ENCODE peak calls at places on chromosomes 16 and 17, in four cellular contexts. One of them, this sample, is unnamed.

GRCh38 chr17:82242698-82242976 is 13.8 kb downstream of the SLC16A3 start:
- DNase-seq in dorsolateral prefrontal cortex: no peak
- DNase-seq in fibroblast of the aortic adventitia: no peak
- DNase-seq in OCI-LY7: no peak
- DNase-seq in this sample: no peak

GRCh38 chr16:29809850-29810698 is 1.9 kb upstream of the PRRT2 start:
- DNase-seq in dorsolateral prefrontal cortex: no peak
- DNase-seq in fibroblast of the aortic adventitia: peak
- DNase-seq in OCI-LY7: peak
- DNase-seq in this sample: no peak

GRCh38 chr17:28247671-28248556 is 71.1 kb upstream of the TMEM97 start:
- DNase-seq in dorsolateral prefrontal cortex: no peak
- DNase-seq in OCI-LY7: no peak
- DNase-seq in fibroblast of the aortic adventitia: no peak
- DNase-seq in this sample: no peak

GRCh38 chr17:32627233-32628008 is 140.6 kb downstream of the CDK5R1 start:
- DNase-seq in dorsolateral prefrontal cortex: peak
- DNase-seq in fibroblast of the aortic adventitia: peak
- DNase-seq in OCI-LY7: no peak
- DNase-seq in this sample: no peak

GRCh38 chr17:35449371-35449931 is 885 bp upstream of the SLFN13 start:
- DNase-seq in dorsolateral prefrontal cortex: no peak
- DNase-seq in OCI-LY7: no peak
- DNase-seq in fibroblast of the aortic adventitia: peak
- DNase-seq in this sample: peak

GRCh38 chr17:28792877-28793666 is 49.3 kb downstream of the TRAF4 start:
- DNase-seq in OCI-LY7: no peak
- DNase-seq in dorsolateral prefrontal cortex: no peak
- DNase-seq in fibroblast of the aortic adventitia: peak
- DNase-seq in this sample: no peak

GRCh38 chr17:28193241-28193640 is 125.8 kb upstream of the TMEM97 start:
- DNase-seq in fibroblast of the aortic adventitia: no peak
- DNase-seq in dorsolateral prefrontal cortex: no peak
- DNase-seq in OCI-LY7: no peak
- DNase-seq in this sample: no peak

GRCh38 chr17:70976447-70976846 is 807.1 kb downstream of the KCNJ2 start:
- DNase-seq in dorsolateral prefrontal cortex: no peak
- DNase-seq in OCI-LY7: no peak
- DNase-seq in fibroblast of the aortic adventitia: no peak
- DNase-seq in this sample: no peak

GRCh38 chr17:7589891-7590611 is at the start of gene SOX15:
- DNase-seq in dorsolateral prefrontal cortex: no peak
- DNase-seq in fibroblast of the aortic adventitia: no peak
- DNase-seq in OCI-LY7: no peak
- DNase-seq in this sample: no peak

GRCh38 chr16:66935319-66936011 is at the start of gene CES2:
- DNase-seq in dorsolateral prefrontal cortex: peak
- DNase-seq in fibroblast of the aortic adventitia: peak
- DNase-seq in OCI-LY7: no peak
- DNase-seq in this sample: no peak

GRCh38 chr17:51778842-51779241 is 379.7 kb downstream of the CA10 start:
- DNase-seq in OCI-LY7: no peak
- DNase-seq in dorsolateral prefrontal cortex: no peak
- DNase-seq in fibroblast of the aortic adventitia: no peak
- DNase-seq in this sample: no peak

GRCh38 chr17:75643033-75644017 is 10.1 kb downstream of the SMIM5 start:
- DNase-seq in fibroblast of the aortic adventitia: no peak
- DNase-seq in OCI-LY7: no peak
- DNase-seq in dorsolateral prefrontal cortex: no peak
- DNase-seq in this sample: no peak

GRCh38 chr17:42720996-42721583 is 23.8 kb downstream of the EZH1 start:
- DNase-seq in dorsolateral prefrontal cortex: no peak
- DNase-seq in fibroblast of the aortic adventitia: peak
- DNase-seq in OCI-LY7: peak
- DNase-seq in this sample: peak

GRCh38 chr17:39462644-39463375 is 1.5 kb downstream of the CDK12 start:
- DNase-seq in fibroblast of the aortic adventitia: no peak
- DNase-seq in OCI-LY7: peak
- DNase-seq in dorsolateral prefrontal cortex: no peak
- DNase-seq in this sample: no peak

GRCh38 chr16:66274335-66275110 is 92.0 kb upstream of the CDH5 start:
- DNase-seq in OCI-LY7: peak
- DNase-seq in fibroblast of the aortic adventitia: peak
- DNase-seq in dorsolateral prefrontal cortex: no peak
- DNase-seq in this sample: peak

GRCh38 chr16:1071561-1072225 is 854 bp upstream of the SSTR5 start:
- DNase-seq in OCI-LY7: no peak
- DNase-seq in fibroblast of the aortic adventitia: no peak
- DNase-seq in dorsolateral prefrontal cortex: no peak
- DNase-seq in this sample: no peak

GRCh38 chr17:77299256-77300015 is 158.7 kb downstream of the SEC14L1 start:
- DNase-seq in fibroblast of the aortic adventitia: no peak
- DNase-seq in dorsolateral prefrontal cortex: peak
- DNase-seq in OCI-LY7: no peak
- DNase-seq in this sample: no peak

GRCh38 chr16:6023449-6023848 is 925.9 kb upstream of the EEF2KMT start:
- DNase-seq in dorsolateral prefrontal cortex: no peak
- DNase-seq in fibroblast of the aortic adventitia: no peak
- DNase-seq in OCI-LY7: no peak
- DNase-seq in this sample: no peak

GRCh38 chr16:86631441-86631840 is 53.1 kb downstream of the FOXL1 start:
- DNase-seq in OCI-LY7: no peak
- DNase-seq in dorsolateral prefrontal cortex: no peak
- DNase-seq in fibroblast of the aortic adventitia: peak
- DNase-seq in this sample: no peak

GRCh38 chr16:9099131-9099625 is 7.7 kb downstream of the HAPSTR1 start:
- DNase-seq in fibroblast of the aortic adventitia: peak
- DNase-seq in OCI-LY7: no peak
- DNase-seq in dorsolateral prefrontal cortex: no peak
- DNase-seq in this sample: no peak

GRCh38 chr17:21678451-21679081 is 13.8 kb upstream of the KCNJ18 start:
- DNase-seq in fibroblast of the aortic adventitia: no peak
- DNase-seq in OCI-LY7: no peak
- DNase-seq in dorsolateral prefrontal cortex: peak
- DNase-seq in this sample: no peak

GRCh38 chr17:77131919-77132318 is 8.8 kb upstream of the SEC14L1 start:
- DNase-seq in dorsolateral prefrontal cortex: no peak
- DNase-seq in fibroblast of the aortic adventitia: peak
- DNase-seq in OCI-LY7: no peak
- DNase-seq in this sample: no peak

GRCh38 chr17:31488982-31489294 is 97.5 kb downstream of the RAB11FIP4 start:
- DNase-seq in OCI-LY7: no peak
- DNase-seq in dorsolateral prefrontal cortex: no peak
- DNase-seq in fibroblast of the aortic adventitia: no peak
- DNase-seq in this sample: no peak

GRCh38 chr17:6355196-6355595 is 79.7 kb downstream of the AIPL1 start:
- DNase-seq in OCI-LY7: no peak
- DNase-seq in fibroblast of the aortic adventitia: no peak
- DNase-seq in dorsolateral prefrontal cortex: no peak
- DNase-seq in this sample: no peak

GRCh38 chr17:58337126-58337599 is 8.6 kb upstream of the TSPOAP1 start:
- DNase-seq in OCI-LY7: peak
- DNase-seq in dorsolateral prefrontal cortex: no peak
- DNase-seq in fibroblast of the aortic adventitia: no peak
- DNase-seq in this sample: no peak

GRCh38 chr17:6930754-6931153 is 65.1 kb upstream of the ALOX12 start:
- DNase-seq in OCI-LY7: no peak
- DNase-seq in fibroblast of the aortic adventitia: peak
- DNase-seq in dorsolateral prefrontal cortex: no peak
- DNase-seq in this sample: no peak

GRCh38 chr16:66480265-66481080 is 53.4 kb downstream of the BEAN1 start:
- DNase-seq in fibroblast of the aortic adventitia: no peak
- DNase-seq in dorsolateral prefrontal cortex: no peak
- DNase-seq in OCI-LY7: no peak
- DNase-seq in this sample: no peak

GRCh38 chr17:77666881-77667395 is 291.6 kb upstream of the TNRC6C start:
- DNase-seq in fibroblast of the aortic adventitia: no peak
- DNase-seq in OCI-LY7: peak
- DNase-seq in dorsolateral prefrontal cortex: no peak
- DNase-seq in this sample: no peak

GRCh38 chr17:62780273-62780672 is 27.8 kb downstream of the MARCHF10 start:
- DNase-seq in dorsolateral prefrontal cortex: no peak
- DNase-seq in fibroblast of the aortic adventitia: no peak
- DNase-seq in OCI-LY7: no peak
- DNase-seq in this sample: no peak

GRCh38 chr17:58615768-58616659 is 75.8 kb downstream of the TEX14 start:
- DNase-seq in OCI-LY7: no peak
- DNase-seq in fibroblast of the aortic adventitia: no peak
- DNase-seq in dorsolateral prefrontal cortex: no peak
- DNase-seq in this sample: peak

GRCh38 chr17:22286337-22287041 is 594.2 kb downstream of the KCNJ18 start:
- DNase-seq in dorsolateral prefrontal cortex: no peak
- DNase-seq in OCI-LY7: no peak
- DNase-seq in fibroblast of the aortic adventitia: no peak
- DNase-seq in this sample: no peak

GRCh38 chr16:70594569-70594968 is 51.8 kb upstream of the IL34 start:
- DNase-seq in OCI-LY7: no peak
- DNase-seq in dorsolateral prefrontal cortex: no peak
- DNase-seq in fibroblast of the aortic adventitia: peak
- DNase-seq in this sample: no peak

GRCh38 chr17:80725532-80725931 is 180.9 kb downstream of the RPTOR start:
- DNase-seq in dorsolateral prefrontal cortex: no peak
- DNase-seq in OCI-LY7: no peak
- DNase-seq in fibroblast of the aortic adventitia: no peak
- DNase-seq in this sample: no peak

GRCh38 chr17:81712468-81713003 is 452 bp downstream of the SLC25A10 start:
- DNase-seq in dorsolateral prefrontal cortex: no peak
- DNase-seq in fibroblast of the aortic adventitia: no peak
- DNase-seq in OCI-LY7: peak
- DNase-seq in this sample: peak

GRCh38 chr17:56880571-56880970 is 33.3 kb downstream of the TRIM25 start:
- DNase-seq in fibroblast of the aortic adventitia: no peak
- DNase-seq in OCI-LY7: no peak
- DNase-seq in dorsolateral prefrontal cortex: no peak
- DNase-seq in this sample: no peak

DNA sequence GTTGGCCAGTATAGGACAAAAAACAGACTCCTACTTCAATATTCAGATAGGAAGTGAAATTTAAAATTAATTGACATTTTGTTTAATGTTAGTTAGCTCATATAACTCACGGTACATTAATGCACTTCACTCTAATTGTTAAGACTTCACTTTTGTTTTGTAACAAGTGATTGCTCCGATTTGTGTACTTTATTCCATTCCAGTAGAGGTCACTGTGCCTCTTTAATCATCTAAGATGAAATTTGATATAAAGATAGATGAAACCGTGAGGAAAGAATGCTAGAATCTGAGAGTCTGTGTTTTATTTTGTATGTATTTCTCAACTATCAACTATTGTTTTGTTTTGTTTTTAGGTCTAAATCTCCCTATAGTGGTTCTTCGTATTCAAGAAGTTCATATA is 29.0 kb downstream of the RBBP6 start:
- DNase-seq in fibroblast of the aortic adventitia: peak
- DNase-seq in dorsolateral prefrontal cortex: no peak
- DNase-seq in OCI-LY7: no peak
- DNase-seq in this sample: no peak
- TF ChIP-seq CTCF in fibroblast of the aortic adventitia: peak
- TF ChIP-seq CTCF in dorsolateral prefrontal cortex: peak
- TF ChIP-seq CTCF in OCI-LY7: peak
- TF ChIP-seq CTCF in this sample: no peak

GRCh38 chr17:13939222-13939621 is 130.1 kb upstream of the COX10 start:
- DNase-seq in dorsolateral prefrontal cortex: no peak
- DNase-seq in OCI-LY7: no peak
- DNase-seq in fibroblast of the aortic adventitia: no peak
- DNase-seq in this sample: no peak
- TF ChIP-seq CTCF in dorsolateral prefrontal cortex: no peak
- TF ChIP-seq CTCF in OCI-LY7: peak
- TF ChIP-seq CTCF in fibroblast of the aortic adventitia: no peak
- TF ChIP-seq CTCF in this sample: no peak

DNA sequence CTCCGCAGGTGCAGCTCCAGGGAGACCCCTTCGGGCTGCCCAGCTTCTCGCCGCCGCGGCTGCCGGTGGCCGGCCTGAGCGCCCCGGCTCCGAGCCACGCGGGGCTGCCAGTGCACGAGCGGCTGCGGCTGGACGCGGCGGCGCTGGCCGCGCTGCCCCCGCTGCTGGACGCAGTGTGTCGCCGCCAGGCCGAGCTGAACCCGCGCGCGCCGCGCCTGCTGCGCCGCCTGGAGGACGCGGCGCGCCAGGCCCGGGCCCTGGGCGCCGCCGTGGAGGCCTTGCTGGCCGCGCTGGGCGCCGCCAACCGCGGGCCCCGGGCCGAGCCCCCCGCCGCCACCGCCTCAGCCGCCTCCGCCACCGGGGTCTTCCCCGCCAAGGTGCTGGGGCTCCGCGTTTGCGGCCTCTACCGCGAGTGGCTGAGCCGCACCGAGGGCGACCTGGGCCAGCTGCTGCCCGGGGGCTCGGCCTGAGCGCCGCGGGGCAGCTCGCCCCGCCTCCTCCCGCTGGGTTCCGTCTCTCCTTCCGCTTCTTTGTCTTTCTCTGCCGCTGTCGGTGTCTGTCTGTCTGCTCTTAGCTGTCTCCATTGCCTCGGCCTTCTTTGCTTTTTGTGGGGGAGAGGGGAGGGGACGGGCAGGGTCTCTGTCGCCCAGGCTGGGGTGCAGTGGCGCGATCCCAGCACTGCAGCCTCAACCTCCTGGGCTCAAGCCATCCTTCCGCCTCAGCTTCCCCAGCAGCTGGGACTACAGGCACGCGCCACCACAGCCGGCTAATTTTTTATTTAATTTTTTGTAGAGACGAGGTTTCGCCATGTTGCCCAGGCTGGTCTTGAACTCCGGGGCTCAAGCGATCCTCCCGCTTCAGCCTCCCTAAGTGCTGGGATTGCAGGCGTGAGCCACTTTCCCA is 5.9 kb downstream of the CTF1 start:
- DNase-seq in OCI-LY7: no peak
- DNase-seq in fibroblast of the aortic adventitia: peak
- DNase-seq in dorsolateral prefrontal cortex: peak
- DNase-seq in this sample: peak
- TF ChIP-seq CTCF in OCI-LY7: no peak
- TF ChIP-seq CTCF in fibroblast of the aortic adventitia: peak
- TF ChIP-seq CTCF in dorsolateral prefrontal cortex: no peak
- TF ChIP-seq CTCF in this sample: peak

GRCh38 chr16:50677351-50677750 is 3.8 kb downstream of the SNX20 start:
- DNase-seq in fibroblast of the aortic adventitia: no peak
- DNase-seq in OCI-LY7: no peak
- DNase-seq in dorsolateral prefrontal cortex: no peak
- DNase-seq in this sample: peak
- TF ChIP-seq CTCF in fibroblast of the aortic adventitia: peak
- TF ChIP-seq CTCF in OCI-LY7: peak
- TF ChIP-seq CTCF in dorsolateral prefrontal cortex: peak
- TF ChIP-seq CTCF in this sample: no peak

This sample was measured in GM13976.